ENCODE peak calls at places on chromosomes 11 and 22, in seven cellular contexts. Q is skeletal muscle cell, N is GM23248, R is lung, J is fibroblast of pulmonary artery, K is stomach, V is astrocyte. C is an unnamed sample.

GRCh38 chr22:19756288-19757128 is 4.1 kb upstream of the TBX1 start:
- DNase-seq in V (no peak), Q (no peak), J (no peak), N (peak), R (peak), K (peak), C (peak)

GRCh38 chr11:97691061-97691460 is 1301.2 kb downstream of the JRKL start:
- DNase-seq in V (no peak), R (no peak), K (no peak), N (no peak), Q (no peak), J (no peak), C (no peak)

GRCh38 chr11:41056892-41057569 is 402.4 kb downstream of the LRRC4C start:
- DNase-seq in J (no peak), R (no peak), V (no peak), Q (no peak), N (no peak), K (no peak), C (peak)

GRCh38 chr11:76634934-76635333 is 35.6 kb downstream of the LRRC32 start:
- DNase-seq in N (no peak), R (no peak), Q (no peak), K (no peak), V (no peak), J (no peak), C (no peak)

GRCh38 chr11:67371549-67372231 is 1.7 kb downstream of the CLCF1 start:
- DNase-seq in J (peak), N (peak), V (no peak), Q (no peak), K (peak), R (no peak), C (no peak)

GRCh38 chr22:35642305-35642741 is 5.9 kb upstream of the APOL6 start:
- DNase-seq in J (peak), N (peak), K (no peak), V (no peak), Q (no peak), R (no peak), C (no peak)

GRCh38 chr11:84800755-84801346 is 826.3 kb downstream of the DLG2 start:
- DNase-seq in J (peak), R (no peak), V (peak), K (no peak), N (peak), Q (no peak), C (no peak)

GRCh38 chr11:119572481-119573424 is 149.8 kb upstream of the THY1 start:
- DNase-seq in Q (no peak), J (no peak), V (no peak), K (no peak), N (no peak), R (no peak), C (no peak)

GRCh38 chr11:44944853-44945235 is 5.8 kb downstream of the TP53I11 start:
- DNase-seq in J (no peak), N (no peak), K (no peak), R (no peak), V (no peak), Q (no peak), C (no peak)

GRCh38 chr11:128648711-128649110 is 45.2 kb upstream of the FLI1 start:
- DNase-seq in Q (no peak), R (no peak), V (no peak), N (no peak), K (no peak), J (no peak), C (no peak)

GRCh38 chr11:128658499-128658898 is 35.4 kb upstream of the FLI1 start:
- DNase-seq in V (no peak), R (no peak), N (peak), K (no peak), Q (no peak), J (no peak), C (no peak)

GRCh38 chr11:128653828-128654231 is 40.0 kb upstream of the FLI1 start:
- DNase-seq in J (peak), Q (peak), V (peak), N (peak), R (peak), K (peak), C (peak)
- H3K4me3 ChIP-seq in J (no peak), Q (no peak), V (peak), N (no peak), R (no peak), K (no peak), C (no peak)

DNA sequence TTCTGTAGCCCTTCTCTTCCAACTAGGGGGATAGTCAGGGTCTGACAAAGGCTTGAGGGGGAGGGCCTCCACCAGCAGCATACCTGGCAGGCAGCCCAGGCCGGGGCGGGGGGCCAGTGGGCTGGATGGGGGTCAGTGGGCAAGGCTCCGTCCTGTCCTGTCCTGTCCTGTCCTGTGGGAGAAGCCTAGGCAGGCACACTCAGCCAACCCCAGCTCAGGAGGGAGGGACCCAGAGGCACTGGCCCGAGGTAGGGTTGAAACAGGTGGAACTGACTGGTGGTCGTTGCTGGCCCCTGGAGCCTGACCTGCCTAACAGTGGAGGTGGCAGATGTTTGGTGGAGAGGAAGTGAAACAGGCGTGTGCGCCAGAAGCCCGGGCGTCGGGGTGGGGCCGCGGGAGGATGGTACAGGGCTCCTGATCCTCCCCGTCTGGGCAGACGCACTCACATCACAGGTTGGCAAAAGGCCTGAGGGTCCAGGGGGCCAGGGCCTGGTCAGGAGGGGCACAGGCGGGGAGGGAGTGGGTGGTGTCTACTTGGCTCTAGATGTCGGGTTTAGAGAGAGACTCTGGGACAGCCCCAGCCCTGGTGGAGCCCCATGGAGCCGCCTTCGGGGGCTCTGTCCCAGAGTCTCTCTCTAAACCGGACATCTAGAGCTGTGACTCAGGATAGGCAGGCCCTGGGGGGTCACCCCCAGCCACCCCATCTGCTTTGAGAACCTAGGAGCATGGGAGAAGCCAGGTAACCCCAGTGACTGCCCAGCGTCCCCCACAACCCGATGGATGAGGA is 32.5 kb upstream of the GRAMD4 start:
- DNase-seq in J (no peak), Q (no peak), N (no peak), K (no peak), R (no peak), V (no peak), C (peak)
- H3K4me3 ChIP-seq in J (no peak), Q (no peak), N (no peak), K (no peak), R (no peak), V (no peak), C (no peak)

DNA sequence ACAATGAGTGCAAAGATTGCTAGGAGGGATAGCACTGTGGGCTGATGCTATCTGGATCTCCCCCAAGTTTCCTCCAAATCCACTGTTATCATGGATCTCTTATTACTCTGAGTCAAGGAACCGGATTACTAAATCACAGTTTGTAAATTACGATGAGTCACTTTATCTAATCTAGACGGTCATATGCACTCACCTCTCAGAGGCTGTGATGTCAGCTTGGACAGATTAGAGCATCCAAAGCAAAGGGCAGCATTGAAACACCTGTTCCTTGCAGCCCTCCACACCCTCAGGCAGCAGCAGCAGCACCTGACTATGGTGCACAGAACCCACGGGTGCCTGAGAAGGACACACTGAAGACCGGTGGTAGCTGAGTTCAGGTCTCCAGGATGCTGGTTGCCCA is 14.0 kb upstream of the POU2AF1 start:
- DNase-seq in V (peak), Q (no peak), K (no peak), R (no peak), N (peak), J (no peak), C (no peak)
- H3K4me3 ChIP-seq in V (no peak), Q (no peak), K (no peak), R (no peak), N (no peak), J (no peak), C (no peak)

GRCh38 chr22:49933236-49933921 is 14.9 kb downstream of the CRELD2 start:
- DNase-seq in Q (no peak), K (peak), J (no peak), R (no peak), V (no peak), N (no peak), C (peak)
- H3K4me3 ChIP-seq in Q (no peak), K (no peak), J (no peak), R (no peak), V (no peak), N (no peak), C (no peak)

DNA sequence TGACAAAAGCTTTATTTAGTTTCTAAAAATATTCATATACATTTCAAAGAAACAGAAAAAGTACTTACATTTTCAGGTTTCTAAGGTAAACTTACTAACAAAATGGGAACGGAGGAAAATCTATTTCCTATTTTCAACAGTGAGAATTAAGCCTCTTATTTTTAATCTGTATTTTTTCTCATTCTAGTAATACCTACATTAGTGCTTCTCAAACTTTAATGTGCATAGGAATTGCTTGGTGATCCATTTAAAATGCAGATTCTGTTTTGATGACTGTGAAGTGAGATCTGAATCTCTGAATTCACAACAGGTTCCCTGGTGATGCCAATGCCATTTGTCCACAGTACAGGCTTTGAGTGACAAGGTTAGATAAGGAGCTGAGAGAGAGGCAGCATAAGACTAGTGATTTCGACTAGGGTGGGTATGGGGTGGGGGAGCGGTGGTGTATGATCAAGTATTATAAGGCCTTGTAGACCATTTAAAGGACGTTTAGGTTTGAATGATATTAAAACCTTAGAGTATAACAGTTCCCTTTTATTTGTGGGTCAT is 402.8 kb downstream of the CNTN5 start:
- DNase-seq in Q (no peak), J (no peak), V (no peak), N (no peak), K (no peak), R (no peak), C (no peak)
- H3K4me3 ChIP-seq in Q (no peak), J (no peak), V (no peak), N (no peak), K (no peak), R (no peak), C (no peak)

GRCh38 chr11:118152552-118153471 is at the start of gene SCN4B:
- DNase-seq in N (peak), Q (no peak), J (peak), R (peak), K (peak), V (peak), C (peak)
- H3K4me3 ChIP-seq in N (peak), Q (peak), J (peak), R (peak), K (peak), V (peak), C (peak)

GRCh38 chr22:46057762-46058420 is 80.9 kb upstream of the WNT7B start:
- DNase-seq in Q (no peak), N (peak), V (peak), R (peak), K (peak), J (peak), C (peak)
- H3K4me3 ChIP-seq in Q (no peak), N (peak), V (peak), R (no peak), K (peak), J (peak), C (peak)

DNA sequence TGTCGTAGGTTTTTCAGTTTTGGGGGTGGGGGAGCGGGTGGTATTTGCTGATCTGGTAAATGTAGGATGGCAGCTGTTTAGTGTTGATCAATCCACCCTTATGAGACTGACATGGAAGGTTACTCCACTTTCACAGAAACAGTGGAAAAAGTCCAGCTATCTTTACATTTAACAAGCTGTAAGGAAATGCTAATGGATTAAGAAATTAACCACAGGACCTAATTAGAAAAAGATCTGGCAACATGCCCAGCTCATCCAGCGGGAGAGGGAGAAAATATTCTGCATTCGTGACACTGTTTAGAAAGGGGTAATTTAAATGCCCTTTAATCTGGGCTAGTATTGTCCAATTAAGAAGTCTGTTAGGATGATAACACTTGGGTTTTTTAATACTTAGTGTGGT is 89.5 kb downstream of the PACS1 start:
- DNase-seq in K (no peak), J (no peak), N (no peak), R (no peak), Q (no peak), V (no peak), C (no peak)
- H3K4me3 ChIP-seq in K (no peak), J (no peak), N (no peak), R (no peak), Q (no peak), V (no peak), C (no peak)

GRCh38 chr11:64227405-64227956 is 1.4 kb downstream of the NUDT22 start:
- DNase-seq in Q (no peak), J (no peak), N (no peak), K (peak), V (no peak), R (no peak), C (peak)
- H3K4me3 ChIP-seq in Q (peak), J (peak), N (peak), K (no peak), V (peak), R (no peak), C (peak)

C was measured in pancreas.